ENCODE peak calls at places on chromosome 19, in five cellular contexts. X, R, A, B and V are unnamed samples.
A peak's percentile ranks its signal among the peaks of the same experiment; 100 is the strongest.

GRCh38 chr19:41376241-41376997 is at the start of gene TMEM91:
- DNase-seq in X (peak; percentile 40), B (no peak), R (no peak), A (peak; percentile 11), V (no peak)

GRCh38 chr19:35107541-35107939 is 8.1 kb upstream of the FXYD3 start:
- DNase-seq in R (no peak), A (no peak), X (peak; percentile 35), B (peak; percentile 96), V (no peak)

GRCh38 chr19:57099199-57099661 is 20.6 kb upstream of the USP29 start:
- DNase-seq in X (peak; percentile 50), B (peak; percentile 52), R (peak; percentile 63), A (peak; percentile 10), V (peak; percentile 29)

GRCh38 chr19:39998511-39998910 is 1.7 kb downstream of the ZNF546 start:
- DNase-seq in R (no peak), A (no peak), B (no peak), X (no peak), V (no peak)

GRCh38 chr19:52492991-52493470 is 34.4 kb upstream of the ZNF808 start:
- DNase-seq in A (no peak), B (no peak), X (no peak), R (no peak), V (no peak)

GRCh38 chr19:12126707-12127106 is 13.4 kb downstream of the ZNF20 start:
- DNase-seq in X (peak; percentile 26), B (no peak), R (no peak), A (no peak), V (no peak)

GRCh38 chr19:38977445-38978314 is 2.1 kb upstream of the FBXO17 start:
- DNase-seq in A (no peak), X (peak; percentile 30), R (no peak), B (no peak), V (no peak)

GRCh38 chr19:38647966-38648788 is 728 bp downstream of the ACTN4 start:
- DNase-seq in R (no peak), X (no peak), B (no peak), A (no peak), V (no peak)

GRCh38 chr19:8392017-8392591 is 1.9 kb downstream of the RAB11B start:
- DNase-seq in X (peak; percentile 46), B (no peak), A (no peak), R (no peak), V (no peak)

GRCh38 chr19:58557253-58558065 is 952 bp downstream of the UBE2M start:
- DNase-seq in B (no peak), R (no peak), A (no peak), X (no peak), V (no peak)

GRCh38 chr19:52690395-52691214 is 44.2 kb downstream of the ZNF611 start:
- DNase-seq in X (peak; percentile 87), R (peak; percentile 65), B (peak; percentile 84), A (peak; percentile 93), V (peak; percentile 95)

GRCh38 chr19:40445945-40446784 is 2.0 kb upstream of the SERTAD3 start:
- DNase-seq in X (peak; percentile 24), A (no peak), B (no peak), R (no peak), V (no peak)

GRCh38 chr19:45117167-45117594 is 24.2 kb downstream of the PPP1R37 start:
- DNase-seq in X (peak; percentile 26), R (no peak), A (peak; percentile 57), B (no peak), V (peak; percentile 59)

GRCh38 chr19:43639507-43640423 is at the start of gene CADM4:
- DNase-seq in B (no peak), A (peak; percentile 42), X (no peak), R (peak; percentile 72), V (peak; percentile 34)

GRCh38 chr19:15534957-15535864 is 26.9 kb downstream of the CYP4F22 start:
- DNase-seq in A (no peak), R (no peak), B (no peak), X (no peak), V (no peak)

GRCh38 chr19:3670258-3670795 is 29.9 kb downstream of the PIP5K1C start:
- DNase-seq in R (no peak), B (no peak), X (peak; percentile 92), A (no peak), V (no peak)

GRCh38 chr19:54616840-54617560 is 13.3 kb upstream of the LILRB1 start:
- DNase-seq in A (no peak), R (no peak), B (no peak), X (no peak), V (no peak)